ENCODE peak calls at places on chromosomes 4 and X, in nine cellular contexts. Y, S, N, V, T, U, O, D and Q are unnamed samples.

GRCh38 chrX:103573205-103573604 is 12.1 kb upstream of the TCEAL4 start:
- DNase-seq in Y (no peak), S (no peak), N (no peak), V (no peak), T (no peak), U (no peak), O (no peak), D (no peak), Q (no peak)

GRCh38 chrX:131938749-131939148 is 84.4 kb upstream of the STK26 start:
- DNase-seq in Y (no peak), S (no peak), N (no peak), V (no peak), T (no peak), U (no peak), O (no peak), D (no peak), Q (no peak)

GRCh38 chrX:17635231-17635630 is 102.1 kb upstream of the SCML1 start:
- DNase-seq in Y (no peak), S (no peak), N (no peak), V (no peak), T (no peak), U (no peak), O (no peak), D (no peak), Q (no peak)

GRCh38 chrX:64152857-64153256 is 52.7 kb downstream of the AMER1 start:
- DNase-seq in Y (no peak), S (no peak), N (no peak), V (no peak), T (no peak), U (no peak), O (no peak), D (no peak), Q (no peak)

GRCh38 chr4:123838426-123838825 is 441.8 kb downstream of the SPRY1 start:
- DNase-seq in Y (no peak), S (no peak), N (no peak), V (no peak), T (no peak), U (no peak), O (no peak), D (no peak), Q (no peak)

GRCh38 chr4:73922766-73923630 is 53.8 kb downstream of the CXCL1 start:
- DNase-seq in Y (no peak), S (no peak), N (no peak), V (no peak), T (no peak), U (no peak), O (no peak), D (no peak), Q (peak)

GRCh38 chr4:22129454-22130075 is 181.0 kb upstream of the KCNIP4 start:
- DNase-seq in Y (no peak), S (no peak), N (no peak), V (no peak), T (no peak), U (no peak), O (peak), D (no peak), Q (peak)

GRCh38 chr4:186307497-186307896 is 41.5 kb downstream of the F11 start:
- DNase-seq in Y (no peak), S (no peak), N (no peak), V (no peak), T (no peak), U (no peak), O (no peak), D (no peak), Q (no peak)

GRCh38 chr4:56007154-56007553 is 58.4 kb downstream of the CEP135 start:
- DNase-seq in Y (no peak), S (no peak), N (no peak), V (no peak), T (no peak), U (no peak), O (no peak), D (no peak), Q (no peak)

GRCh38 chrX:84188320-84188834 is 378 bp upstream of the RPS6KA6 start:
- DNase-seq in Y (peak), S (no peak), N (peak), V (no peak), T (no peak), U (peak), O (peak), D (no peak), Q (no peak)

GRCh38 chr4:94390804-94391410 is 48.3 kb upstream of the HPGDS start:
- DNase-seq in Y (no peak), S (peak), N (no peak), V (no peak), T (no peak), U (no peak), O (peak), D (peak), Q (peak)

GRCh38 chr4:37528161-37528560 is 158.0 kb downstream of the RELL1 start:
- DNase-seq in Y (no peak), S (no peak), N (no peak), V (no peak), T (no peak), U (no peak), O (no peak), D (no peak), Q (no peak)

GRCh38 chr4:165458451-165458850 is 79.6 kb downstream of the CPE start:
- DNase-seq in Y (no peak), S (no peak), N (no peak), V (no peak), T (no peak), U (no peak), O (no peak), D (no peak), Q (no peak)

GRCh38 chr4:55125763-55126541 is 557 bp upstream of the KDR start:
- DNase-seq in Y (peak), S (no peak), N (no peak), V (no peak), T (no peak), U (peak), O (no peak), D (no peak), Q (no peak)

GRCh38 chrX:132086717-132087116 is 41.1 kb downstream of the FRMD7 start:
- DNase-seq in Y (no peak), S (no peak), N (no peak), V (no peak), T (no peak), U (no peak), O (no peak), D (no peak), Q (no peak)

GRCh38 chr4:184957451-184958115 is 60.7 kb upstream of the HELT start:
- DNase-seq in Y (no peak), S (no peak), N (no peak), V (no peak), T (no peak), U (no peak), O (no peak), D (no peak), Q (no peak)

GRCh38 chr4:80340036-80340435 is 4.5 kb downstream of the CFAP299 start:
- DNase-seq in Y (no peak), S (no peak), N (no peak), V (no peak), T (no peak), U (no peak), O (no peak), D (no peak), Q (no peak)

GRCh38 chr4:42280327-42281095 is 116.8 kb upstream of the SHISA3 start:
- DNase-seq in Y (no peak), S (no peak), N (no peak), V (no peak), T (no peak), U (no peak), O (peak), D (no peak), Q (peak)

GRCh38 chr4:6991771-6992557 is 51.2 kb upstream of the TADA2B start:
- DNase-seq in Y (no peak), S (no peak), N (no peak), V (no peak), T (peak), U (peak), O (no peak), D (no peak), Q (no peak)

GRCh38 chr4:143335979-143336827 is 473 bp upstream of the GAB1 start:
- DNase-seq in Y (peak), S (peak), N (peak), V (no peak), T (no peak), U (peak), O (peak), D (peak), Q (peak)

GRCh38 chr4:740656-741282 is 35.1 kb downstream of the PCGF3 start:
- DNase-seq in Y (no peak), S (no peak), N (no peak), V (no peak), T (no peak), U (no peak), O (no peak), D (no peak), Q (no peak)

GRCh38 chr4:5754529-5754881 is 43.5 kb downstream of the EVC start:
- DNase-seq in Y (no peak), S (no peak), N (no peak), V (no peak), T (no peak), U (no peak), O (no peak), D (no peak), Q (no peak)